ENCODE peak calls at places on chromosomes 3 and 15, in four cellular contexts. Y is upper lobe of right lung, T is PC-3, F is astrocyte. M is an unnamed sample. For H3K9me3, the result is how much of the 10 kb centered on the place peaks cover.

GRCh38 chr15:68612979-68613740 is 34.4 kb downstream of the CORO2B start:
- DNase-seq in F (no peak), T (no peak), Y (no peak), M (no peak)

GRCh38 chr15:71685420-71685993 is 124.8 kb upstream of the NR2E3 start:
- DNase-seq in Y (no peak), T (peak), F (peak), M (no peak)

GRCh38 chr15:98781838-98782237 is 133.5 kb downstream of the IGF1R start:
- DNase-seq in T (no peak), Y (no peak), F (no peak), M (no peak)

GRCh38 chr3:38575279-38575843 is 74.1 kb downstream of the SCN5A start:
- DNase-seq in F (no peak), Y (peak), T (no peak), M (no peak)

GRCh38 chr3:24197809-24198208 is 252.7 kb downstream of the NR1D2 start:
- DNase-seq in F (no peak), T (peak), Y (no peak), M (no peak)

GRCh38 chr15:66706225-66706732 is 4.2 kb downstream of the SMAD6 start:
- DNase-seq in F (no peak), Y (no peak), T (no peak), M (no peak)

GRCh38 chr3:126355251-126355650 is 2.0 kb downstream of the KLF15 start:
- DNase-seq in T (no peak), Y (peak), F (no peak), M (no peak)

GRCh38 chr15:99703603-99704443 is 29.4 kb downstream of the LYSMD4 start:
- DNase-seq in T (peak), F (peak), Y (no peak), M (peak)

GRCh38 chr15:59174846-59175831 is 31.5 kb upstream of the LDHAL6B start:
- DNase-seq in T (peak), F (peak), Y (peak), M (peak)

GRCh38 chr3:43670635-43671522 is 19.9 kb upstream of the ABHD5 start:
- DNase-seq in T (no peak), F (no peak), Y (no peak), M (no peak)

GRCh38 chr15:25070357-25070963 is 115.7 kb downstream of the SNRPN start:
- DNase-seq in T (no peak), Y (no peak), F (no peak), M (no peak)
- H3K9me3 ChIP-seq in T (half or more), Y (half or more), F (half or more), M (half or more)

GRCh38 chr15:84982301-84982920 is 755 bp downstream of the PDE8A start:
- DNase-seq in Y (peak), F (no peak), T (peak), M (no peak)

GRCh38 chr15:84983711-84984110 is 2.1 kb downstream of the PDE8A start:
- DNase-seq in T (no peak), F (no peak), Y (no peak), M (no peak)

GRCh38 chr15:84985158-84985557 is 3.5 kb downstream of the PDE8A start:
- DNase-seq in F (no peak), Y (no peak), T (no peak), M (no peak)

GRCh38 chr15:84981711-84982300 is at the start of gene PDE8A:
- DNase-seq in T (peak), Y (no peak), F (peak), M (no peak)

GRCh38 chr15:84983299-84983698 is 1.6 kb downstream of the PDE8A start:
- DNase-seq in T (no peak), F (no peak), Y (no peak), M (no peak)
- H3K27ac ChIP-seq in T (peak), F (no peak), Y (peak), M (no peak)

DNA sequence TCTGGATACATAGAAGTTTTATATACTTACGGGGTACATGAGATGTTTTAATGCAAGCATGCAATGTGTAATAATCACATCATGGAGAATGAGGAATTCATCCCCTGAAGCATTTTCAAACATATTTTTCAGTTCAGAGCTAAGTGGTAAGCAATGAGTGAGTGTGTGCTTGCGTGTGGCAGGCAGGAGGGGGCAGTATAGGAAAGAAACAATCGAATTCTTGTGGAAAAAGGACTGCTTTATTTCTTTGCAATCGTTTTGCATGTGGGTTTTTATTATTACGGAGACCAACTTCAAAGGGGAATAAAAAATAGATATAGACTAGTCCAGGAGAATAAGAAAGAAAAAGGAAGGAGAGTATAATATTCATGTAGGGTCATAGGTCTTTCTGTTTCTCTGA is 271.6 kb downstream of the CHL1 start:
- DNase-seq in Y (no peak), T (peak), F (no peak), M (no peak)
- H3K9me3 ChIP-seq in Y (under half), T (under half), F (under half), M (under half)

GRCh38 chr3:147956615-147957014 is 547.5 kb downstream of the ZIC1 start:
- DNase-seq in T (no peak), F (no peak), Y (no peak), M (no peak)
- H3K27ac ChIP-seq in T (no peak), F (no peak), Y (no peak), M (no peak)

GRCh38 chr3:95717048-95717447 is 1097.3 kb upstream of the EPHA6 start:
- DNase-seq in F (no peak), Y (no peak), T (no peak), M (no peak)
- H3K9me3 ChIP-seq in F (under half), Y (under half), T (under half), M (under half)

GRCh38 chr15:75104804-75105557 is 81.6 kb downstream of the PPCDC start:
- DNase-seq in F (peak), Y (no peak), T (peak), M (peak)

GRCh38 chr15:75109021-75109690 is 85.8 kb downstream of the PPCDC start:
- DNase-seq in F (no peak), T (no peak), Y (no peak), M (no peak)

GRCh38 chr15:75109731-75110130 is 86.3 kb downstream of the PPCDC start:
- DNase-seq in F (no peak), T (no peak), Y (no peak), M (no peak)

GRCh38 chr15:75107509-75107904 is 84.1 kb downstream of the PPCDC start:
- DNase-seq in Y (no peak), F (no peak), T (no peak), M (no peak)

GRCh38 chr15:75107905-75108838 is 84.8 kb downstream of the PPCDC start:
- DNase-seq in Y (no peak), T (peak), F (peak), M (no peak)
- H3K27ac ChIP-seq in Y (no peak), T (peak), F (peak), M (peak)

DNA sequence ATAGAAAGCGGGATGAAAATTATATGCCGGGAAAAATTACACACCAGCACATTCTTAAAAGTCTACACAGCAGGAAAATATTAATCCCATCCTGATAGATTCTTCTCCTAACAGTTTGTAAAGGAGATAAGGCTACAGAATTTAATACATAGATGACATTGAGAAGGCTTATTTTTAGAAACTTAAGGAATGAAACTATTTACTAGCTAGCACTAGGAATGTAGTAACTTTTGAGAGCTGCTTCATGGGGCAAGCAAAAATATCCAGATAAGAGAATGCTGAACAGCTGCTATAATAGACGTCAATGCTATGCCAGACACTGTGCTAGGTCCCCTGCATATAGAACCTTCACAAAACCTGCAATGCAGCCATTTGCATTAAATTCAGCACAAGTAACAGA is 912.7 kb upstream of the NR2F2 start:
- DNase-seq in F (no peak), Y (no peak), T (no peak), M (no peak)
- H3K9me3 ChIP-seq in F (under half), Y (under half), T (under half), M (under half)

GRCh38 chr3:57086201-57086600 is 25.7 kb downstream of the SPATA12 start:
- DNase-seq in Y (no peak), F (no peak), T (no peak), M (no peak)

GRCh38 chr3:57089043-57089442 is 28.6 kb downstream of the SPATA12 start:
- DNase-seq in F (no peak), T (no peak), Y (no peak), M (no peak)

GRCh38 chr3:57085211-57085610 is 24.7 kb downstream of the SPATA12 start:
- DNase-seq in Y (no peak), T (no peak), F (no peak), M (no peak)

GRCh38 chr3:57088503-57088902 is 28.0 kb downstream of the SPATA12 start:
- DNase-seq in T (no peak), F (no peak), Y (no peak), M (no peak)

GRCh38 chr3:57087361-57088092 is 27.1 kb downstream of the SPATA12 start:
- DNase-seq in T (no peak), F (no peak), Y (no peak), M (no peak)
- H3K27ac ChIP-seq in T (no peak), F (no peak), Y (no peak), M (no peak)

DNA sequence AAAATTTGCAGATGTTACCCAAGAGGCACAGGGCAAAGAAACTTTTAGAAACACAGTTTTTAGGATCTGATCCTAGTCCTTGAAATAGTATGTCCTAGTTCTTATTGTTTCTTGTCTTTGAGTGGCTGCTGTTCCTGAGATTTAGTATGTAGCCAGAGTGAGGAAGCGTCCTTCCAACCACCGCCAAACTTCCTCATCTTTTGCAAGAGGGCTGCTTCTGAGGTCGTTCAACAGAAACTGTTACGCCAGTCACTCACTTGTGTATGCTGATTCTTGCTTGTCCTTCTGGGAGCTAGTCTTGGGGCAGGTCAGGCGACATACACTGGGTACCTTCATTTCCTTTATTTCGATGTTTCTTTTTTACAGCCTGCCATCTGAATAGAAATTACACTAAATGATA is 577.3 kb upstream of the ZNF717 start:
- DNase-seq in T (no peak), F (no peak), Y (no peak), M (no peak)
- H3K9me3 ChIP-seq in T (under half), F (under half), Y (under half), M (under half)

DNA sequence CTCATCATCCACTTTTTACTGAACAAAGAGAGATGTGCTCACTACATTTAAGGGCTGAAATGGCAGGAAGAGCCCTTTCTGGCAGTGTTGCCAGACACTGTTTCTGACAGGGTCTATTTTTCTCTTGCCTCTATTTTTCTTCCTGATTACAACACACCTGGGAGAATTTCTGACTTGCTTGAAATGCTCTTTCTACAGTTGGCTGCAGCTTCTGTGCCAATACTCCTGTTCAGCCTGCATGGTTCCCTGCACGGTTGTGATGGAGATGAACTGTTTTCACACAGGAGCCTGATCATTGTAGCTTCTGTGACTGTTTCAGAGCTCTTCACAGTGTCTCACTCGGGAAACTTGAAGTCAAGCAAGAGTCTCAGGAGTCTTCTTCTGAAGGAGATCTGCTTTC is 83.0 kb upstream of the DLG1 start:
- DNase-seq in T (no peak), F (no peak), Y (no peak), M (no peak)
- H3K27ac ChIP-seq in T (no peak), F (peak), Y (no peak), M (no peak)

M was measured in AG04450.